ENCODE peak calls at places on chromosome 2, in ten cellular contexts. J, I, U, K, S, C, T, O, H and L are unnamed samples.

GRCh38 chr2:240565267-240566202 is 2.7 kb upstream of the RNPEPL1 start:
- DNase-seq in J (peak), C (peak), H (no peak), I (peak), S (peak), U (peak), T (peak), O (peak), K (peak), L (peak)

GRCh38 chr2:162994718-162995117 is 156.2 kb upstream of the KCNH7 start:
- DNase-seq in U (no peak), S (no peak), K (no peak), O (no peak), H (no peak), T (no peak), I (no peak), J (no peak), C (no peak), L (no peak)

GRCh38 chr2:81714817-81715216 is 1410.3 kb upstream of the LRRTM1 start:
- DNase-seq in C (no peak), H (no peak), U (no peak), T (no peak), O (no peak), S (no peak), J (no peak), I (no peak), K (peak), L (no peak)

GRCh38 chr2:68156419-68156818 is 1.3 kb upstream of the PNO1 start:
- DNase-seq in T (no peak), S (no peak), C (no peak), H (peak), K (no peak), I (no peak), U (no peak), O (peak), J (no peak), L (no peak)

GRCh38 chr2:186695081-186695756 is 1.4 kb downstream of the FAM171B start:
- DNase-seq in I (no peak), T (no peak), O (peak), J (no peak), C (peak), K (no peak), U (peak), S (no peak), H (no peak), L (no peak)

GRCh38 chr2:60530660-60531276 is 22.7 kb downstream of the BCL11A start:
- DNase-seq in O (no peak), S (no peak), H (no peak), C (peak), U (no peak), J (no peak), I (no peak), T (peak), K (peak), L (no peak)

GRCh38 chr2:68937346-68938055 is 15.2 kb downstream of the GKN2 start:
- DNase-seq in I (no peak), K (no peak), U (no peak), J (no peak), H (no peak), S (no peak), O (peak), C (no peak), T (no peak), L (no peak)

GRCh38 chr2:30666307-30666874 is 140.9 kb downstream of the CAPN13 start:
- DNase-seq in I (no peak), C (peak), T (no peak), U (no peak), J (no peak), O (peak), S (no peak), K (peak), H (no peak), L (no peak)

GRCh38 chr2:3483227-3483985 is 35.9 kb downstream of the ADI1 start:
- DNase-seq in O (no peak), C (peak), I (peak), H (no peak), U (no peak), K (no peak), J (peak), S (peak), T (peak), L (no peak)

GRCh38 chr2:225207471-225207870 is 165.2 kb upstream of the DOCK10 start:
- DNase-seq in C (no peak), H (no peak), K (no peak), J (no peak), O (no peak), S (no peak), I (no peak), U (no peak), T (no peak), L (no peak)

GRCh38 chr2:3494984-3495666 is 24.2 kb downstream of the ADI1 start:
- DNase-seq in S (no peak), K (no peak), U (no peak), C (no peak), I (no peak), H (no peak), T (no peak), J (no peak), O (no peak), L (no peak)

GRCh38 chr2:27833931-27834330 is 56.3 kb downstream of the RBKS start:
- DNase-seq in S (no peak), U (no peak), J (no peak), C (peak), O (peak), K (no peak), I (no peak), H (no peak), T (no peak), L (no peak)

GRCh38 chr2:109258905-109259540 is 130.0 kb downstream of the SH3RF3 start:
- DNase-seq in C (no peak), O (peak), T (no peak), I (no peak), K (no peak), H (no peak), S (no peak), U (no peak), J (no peak), L (no peak)

GRCh38 chr2:19100570-19100969 is 257.9 kb downstream of the OSR1 start:
- DNase-seq in C (no peak), I (no peak), T (no peak), H (no peak), O (no peak), S (no peak), J (no peak), K (no peak), U (no peak), L (no peak)

GRCh38 chr2:236599059-236599458 is 29.4 kb downstream of the ACKR3 start:
- DNase-seq in J (no peak), S (no peak), K (no peak), U (no peak), O (no peak), T (no peak), C (no peak), H (no peak), I (no peak), L (no peak)

GRCh38 chr2:239018291-239019192 is 170.7 kb downstream of the TWIST2 start:
- DNase-seq in O (no peak), J (no peak), K (no peak), C (no peak), I (no peak), H (no peak), T (no peak), S (no peak), U (no peak), L (no peak)

GRCh38 chr2:237614151-237614720 is 13.2 kb upstream of the LRRFIP1 start:
- DNase-seq in C (peak), H (no peak), J (no peak), K (no peak), O (no peak), U (no peak), T (no peak), S (no peak), I (no peak), L (no peak)

GRCh38 chr2:175476374-175476773 is 294.9 kb upstream of the ATP5MC3 start:
- DNase-seq in K (no peak), S (no peak), J (no peak), U (no peak), C (no peak), I (no peak), O (no peak), H (no peak), T (no peak), L (no peak)

GRCh38 chr2:212863185-212863588 is 288.2 kb downstream of the IKZF2 start:
- DNase-seq in I (no peak), S (peak), T (peak), J (no peak), U (no peak), O (peak), C (peak), K (peak), H (no peak), L (no peak)

GRCh38 chr2:38863061-38863695 is 12.6 kb downstream of the DHX57 start:
- DNase-seq in T (no peak), C (peak), O (no peak), I (no peak), K (no peak), S (no peak), U (no peak), J (no peak), H (no peak), L (no peak)